ENCODE peak calls at places on chromosomes 6 and 20, in ten cellular contexts. One of them, this sample, is unnamed. For H3K4me1, the result is how much of the 10 kb centered on the place peaks cover.

GRCh38 chr20:47127986-47128385 is 228.5 kb downstream of the ZMYND8 start:
- DNase-seq in neuronal stem cell: no peak
- DNase-seq in HCT116: no peak
- DNase-seq in lower lobe of right lung: no peak
- DNase-seq in left ventricle myocardium inferior: no peak
- DNase-seq in psoas muscle: no peak
- DNase-seq in K562: no peak
- DNase-seq in cardiac muscle cell: no peak
- DNase-seq in left lung: no peak
- DNase-seq in heart right ventricle: no peak
- DNase-seq in this sample: no peak

GRCh38 chr6:7247828-7248227 is 65.2 kb downstream of the SSR1 start:
- DNase-seq in neuronal stem cell: no peak
- DNase-seq in HCT116: no peak
- DNase-seq in lower lobe of right lung: peak
- DNase-seq in left ventricle myocardium inferior: peak
- DNase-seq in psoas muscle: no peak
- DNase-seq in K562: no peak
- DNase-seq in cardiac muscle cell: no peak
- DNase-seq in left lung: no peak
- DNase-seq in heart right ventricle: no peak
- DNase-seq in this sample: no peak

GRCh38 chr6:121794630-121795029 is 359.2 kb downstream of the GJA1 start:
- DNase-seq in neuronal stem cell: no peak
- DNase-seq in HCT116: peak
- DNase-seq in lower lobe of right lung: no peak
- DNase-seq in left ventricle myocardium inferior: no peak
- DNase-seq in psoas muscle: no peak
- DNase-seq in K562: no peak
- DNase-seq in cardiac muscle cell: peak
- DNase-seq in left lung: peak
- DNase-seq in heart right ventricle: no peak
- DNase-seq in this sample: no peak

GRCh38 chr6:47292944-47293343 is 16.8 kb downstream of the TNFRSF21 start:
- DNase-seq in neuronal stem cell: no peak
- DNase-seq in HCT116: no peak
- DNase-seq in lower lobe of right lung: no peak
- DNase-seq in left ventricle myocardium inferior: no peak
- DNase-seq in psoas muscle: no peak
- DNase-seq in K562: no peak
- DNase-seq in cardiac muscle cell: peak
- DNase-seq in left lung: no peak
- DNase-seq in heart right ventricle: no peak
- DNase-seq in this sample: no peak

GRCh38 chr20:44858959-44859358 is 26.5 kb upstream of the YWHAB start:
- DNase-seq in neuronal stem cell: no peak
- DNase-seq in HCT116: no peak
- DNase-seq in lower lobe of right lung: no peak
- DNase-seq in left ventricle myocardium inferior: no peak
- DNase-seq in psoas muscle: no peak
- DNase-seq in K562: peak
- DNase-seq in cardiac muscle cell: peak
- DNase-seq in left lung: no peak
- DNase-seq in heart right ventricle: no peak
- DNase-seq in this sample: no peak

GRCh38 chr6:15593798-15594197 is 69.0 kb downstream of the DTNBP1 start:
- DNase-seq in neuronal stem cell: no peak
- DNase-seq in HCT116: no peak
- DNase-seq in lower lobe of right lung: no peak
- DNase-seq in left ventricle myocardium inferior: no peak
- DNase-seq in psoas muscle: no peak
- DNase-seq in K562: no peak
- DNase-seq in cardiac muscle cell: peak
- DNase-seq in left lung: no peak
- DNase-seq in heart right ventricle: no peak
- DNase-seq in this sample: no peak

GRCh38 chr6:66866801-66867200 is 1159.8 kb upstream of the EYS start:
- DNase-seq in neuronal stem cell: no peak
- DNase-seq in HCT116: no peak
- DNase-seq in lower lobe of right lung: no peak
- DNase-seq in left ventricle myocardium inferior: no peak
- DNase-seq in psoas muscle: no peak
- DNase-seq in K562: no peak
- DNase-seq in cardiac muscle cell: no peak
- DNase-seq in left lung: no peak
- DNase-seq in heart right ventricle: no peak
- DNase-seq in this sample: no peak

GRCh38 chr20:33127422-33128097 is 40.4 kb upstream of the BPIFA2 start:
- DNase-seq in neuronal stem cell: no peak
- DNase-seq in HCT116: no peak
- DNase-seq in lower lobe of right lung: no peak
- DNase-seq in left ventricle myocardium inferior: no peak
- DNase-seq in psoas muscle: no peak
- DNase-seq in K562: no peak
- DNase-seq in cardiac muscle cell: peak
- DNase-seq in left lung: no peak
- DNase-seq in heart right ventricle: no peak
- DNase-seq in this sample: no peak

GRCh38 chr6:47187108-47187507 is 122.6 kb downstream of the TNFRSF21 start:
- DNase-seq in neuronal stem cell: no peak
- DNase-seq in HCT116: no peak
- DNase-seq in lower lobe of right lung: no peak
- DNase-seq in left ventricle myocardium inferior: no peak
- DNase-seq in psoas muscle: no peak
- DNase-seq in K562: no peak
- DNase-seq in cardiac muscle cell: no peak
- DNase-seq in left lung: no peak
- DNase-seq in heart right ventricle: no peak
- DNase-seq in this sample: no peak

GRCh38 chr6:366389-366788 is 25.2 kb upstream of the IRF4 start:
- DNase-seq in neuronal stem cell: no peak
- DNase-seq in HCT116: no peak
- DNase-seq in lower lobe of right lung: no peak
- DNase-seq in left ventricle myocardium inferior: no peak
- DNase-seq in psoas muscle: no peak
- DNase-seq in K562: no peak
- DNase-seq in cardiac muscle cell: no peak
- DNase-seq in left lung: no peak
- DNase-seq in heart right ventricle: no peak
- DNase-seq in this sample: no peak

GRCh38 chr20:11646359-11646758 is 271.3 kb upstream of the BTBD3 start:
- DNase-seq in neuronal stem cell: no peak
- DNase-seq in HCT116: no peak
- DNase-seq in lower lobe of right lung: no peak
- DNase-seq in left ventricle myocardium inferior: no peak
- DNase-seq in psoas muscle: no peak
- DNase-seq in K562: no peak
- DNase-seq in cardiac muscle cell: no peak
- DNase-seq in left lung: no peak
- DNase-seq in heart right ventricle: no peak
- DNase-seq in this sample: no peak

GRCh38 chr20:58652606-58653303 is 1.7 kb downstream of the STX16 start:
- DNase-seq in neuronal stem cell: no peak
- DNase-seq in HCT116: no peak
- DNase-seq in lower lobe of right lung: no peak
- DNase-seq in left ventricle myocardium inferior: no peak
- DNase-seq in psoas muscle: no peak
- DNase-seq in K562: peak
- DNase-seq in cardiac muscle cell: peak
- DNase-seq in left lung: no peak
- DNase-seq in heart right ventricle: no peak
- DNase-seq in this sample: no peak

GRCh38 chr6:44646355-44646754 is 258.8 kb downstream of the CDC5L start:
- DNase-seq in neuronal stem cell: no peak
- DNase-seq in HCT116: no peak
- DNase-seq in lower lobe of right lung: no peak
- DNase-seq in left ventricle myocardium inferior: no peak
- DNase-seq in psoas muscle: no peak
- DNase-seq in K562: no peak
- DNase-seq in cardiac muscle cell: peak
- DNase-seq in left lung: no peak
- DNase-seq in heart right ventricle: no peak
- DNase-seq in this sample: no peak

GRCh38 chr6:29887819-29888581 is 54.3 kb upstream of the HLA-A start:
- DNase-seq in neuronal stem cell: peak
- DNase-seq in HCT116: peak
- DNase-seq in lower lobe of right lung: peak
- DNase-seq in left ventricle myocardium inferior: peak
- DNase-seq in psoas muscle: peak
- DNase-seq in K562: no peak
- DNase-seq in cardiac muscle cell: peak
- DNase-seq in left lung: peak
- DNase-seq in heart right ventricle: peak
- DNase-seq in this sample: peak

GRCh38 chr6:168875811-168876576 is 377.7 kb downstream of the THBS2 start:
- DNase-seq in neuronal stem cell: no peak
- DNase-seq in HCT116: no peak
- DNase-seq in lower lobe of right lung: no peak
- DNase-seq in left ventricle myocardium inferior: no peak
- DNase-seq in psoas muscle: no peak
- DNase-seq in K562: no peak
- DNase-seq in cardiac muscle cell: no peak
- DNase-seq in left lung: no peak
- DNase-seq in heart right ventricle: no peak
- DNase-seq in this sample: no peak
- H3K4me1 ChIP-seq in neuronal stem cell: under half
- H3K4me1 ChIP-seq in HCT116: under half
- H3K4me1 ChIP-seq in lower lobe of right lung: under half
- H3K4me1 ChIP-seq in left ventricle myocardium inferior: under half
- H3K4me1 ChIP-seq in psoas muscle: under half
- H3K4me1 ChIP-seq in K562: under half
- H3K4me1 ChIP-seq in cardiac muscle cell: under half
- H3K4me1 ChIP-seq in left lung: under half
- H3K4me1 ChIP-seq in heart right ventricle: under half
- H3K4me1 ChIP-seq in this sample: under half

DNA sequence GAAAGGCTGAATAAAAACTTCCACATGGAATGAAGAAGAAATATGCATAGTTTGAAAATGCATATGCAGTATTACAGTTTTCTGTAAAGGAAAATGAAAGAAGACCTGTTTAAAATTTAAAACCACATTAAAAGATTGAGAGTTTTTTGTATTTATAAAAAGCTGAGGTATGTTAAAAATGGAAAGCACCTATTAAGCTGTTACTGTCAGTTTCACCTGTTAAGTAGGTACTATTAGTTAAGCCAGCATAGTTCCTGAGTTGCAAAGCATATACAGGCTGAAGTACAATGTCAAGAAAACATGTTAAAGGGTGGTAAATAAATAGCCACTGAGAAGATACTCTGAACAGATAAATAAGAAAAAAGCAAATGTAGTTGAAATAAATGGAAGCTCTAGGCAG is 69.9 kb downstream of the ATXN1 start:
- DNase-seq in neuronal stem cell: no peak
- DNase-seq in HCT116: no peak
- DNase-seq in lower lobe of right lung: no peak
- DNase-seq in left ventricle myocardium inferior: no peak
- DNase-seq in psoas muscle: no peak
- DNase-seq in K562: no peak
- DNase-seq in cardiac muscle cell: no peak
- DNase-seq in left lung: no peak
- DNase-seq in heart right ventricle: no peak
- DNase-seq in this sample: no peak
- H3K27ac ChIP-seq in neuronal stem cell: no peak
- H3K27ac ChIP-seq in HCT116: no peak
- H3K27ac ChIP-seq in lower lobe of right lung: no peak
- H3K27ac ChIP-seq in left ventricle myocardium inferior: no peak
- H3K27ac ChIP-seq in psoas muscle: no peak
- H3K27ac ChIP-seq in K562: no peak
- H3K27ac ChIP-seq in cardiac muscle cell: no peak
- H3K27ac ChIP-seq in left lung: no peak
- H3K27ac ChIP-seq in heart right ventricle: no peak
- H3K27ac ChIP-seq in this sample: no peak

DNA sequence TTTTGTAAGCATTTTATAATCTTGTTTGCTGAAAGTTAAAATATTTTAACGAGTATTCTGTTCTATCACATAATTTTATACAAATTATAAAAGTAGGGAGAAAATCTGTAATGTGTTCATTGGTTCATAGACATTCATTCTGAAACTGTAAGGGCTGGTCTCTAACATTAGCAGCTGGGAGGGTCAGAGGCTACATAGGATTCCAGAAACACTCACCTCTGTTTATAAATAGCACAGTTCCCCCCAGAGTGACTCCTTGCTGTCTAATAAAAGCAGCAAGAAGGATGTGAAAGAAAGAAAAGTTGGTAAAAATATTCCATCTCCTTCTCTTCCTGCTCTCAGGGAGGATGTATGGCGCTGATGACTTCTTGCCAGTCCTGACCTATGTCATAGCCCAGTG is 25.3 kb upstream of the NAA20 start:
- DNase-seq in neuronal stem cell: no peak
- DNase-seq in HCT116: no peak
- DNase-seq in lower lobe of right lung: no peak
- DNase-seq in left ventricle myocardium inferior: no peak
- DNase-seq in psoas muscle: no peak
- DNase-seq in K562: no peak
- DNase-seq in cardiac muscle cell: no peak
- DNase-seq in left lung: no peak
- DNase-seq in heart right ventricle: no peak
- DNase-seq in this sample: no peak
- H3K4me3 ChIP-seq in neuronal stem cell: no peak
- H3K4me3 ChIP-seq in HCT116: no peak
- H3K4me3 ChIP-seq in lower lobe of right lung: no peak
- H3K4me3 ChIP-seq in left ventricle myocardium inferior: no peak
- H3K4me3 ChIP-seq in psoas muscle: no peak
- H3K4me3 ChIP-seq in K562: no peak
- H3K4me3 ChIP-seq in cardiac muscle cell: no peak
- H3K4me3 ChIP-seq in left lung: no peak
- H3K4me3 ChIP-seq in heart right ventricle: no peak
- H3K4me3 ChIP-seq in this sample: no peak

GRCh38 chr6:52555531-52556228 is 21.2 kb downstream of the TRAM2 start:
- DNase-seq in neuronal stem cell: no peak
- DNase-seq in HCT116: no peak
- DNase-seq in lower lobe of right lung: no peak
- DNase-seq in left ventricle myocardium inferior: no peak
- DNase-seq in psoas muscle: no peak
- DNase-seq in K562: no peak
- DNase-seq in cardiac muscle cell: no peak
- DNase-seq in left lung: no peak
- DNase-seq in heart right ventricle: no peak
- DNase-seq in this sample: no peak

GRCh38 chr6:52554684-52555280 is 22.1 kb downstream of the TRAM2 start:
- DNase-seq in neuronal stem cell: no peak
- DNase-seq in HCT116: no peak
- DNase-seq in lower lobe of right lung: no peak
- DNase-seq in left ventricle myocardium inferior: no peak
- DNase-seq in psoas muscle: no peak
- DNase-seq in K562: no peak
- DNase-seq in cardiac muscle cell: no peak
- DNase-seq in left lung: no peak
- DNase-seq in heart right ventricle: no peak
- DNase-seq in this sample: no peak

GRCh38 chr6:52560462-52560861 is 16.4 kb downstream of the TRAM2 start:
- DNase-seq in neuronal stem cell: no peak
- DNase-seq in HCT116: no peak
- DNase-seq in lower lobe of right lung: no peak
- DNase-seq in left ventricle myocardium inferior: no peak
- DNase-seq in psoas muscle: no peak
- DNase-seq in K562: no peak
- DNase-seq in cardiac muscle cell: no peak
- DNase-seq in left lung: no peak
- DNase-seq in heart right ventricle: no peak
- DNase-seq in this sample: no peak

GRCh38 chr6:52558266-52559000 is 18.4 kb downstream of the TRAM2 start:
- DNase-seq in neuronal stem cell: no peak
- DNase-seq in HCT116: no peak
- DNase-seq in lower lobe of right lung: no peak
- DNase-seq in left ventricle myocardium inferior: no peak
- DNase-seq in psoas muscle: no peak
- DNase-seq in K562: no peak
- DNase-seq in cardiac muscle cell: peak
- DNase-seq in left lung: no peak
- DNase-seq in heart right ventricle: no peak
- DNase-seq in this sample: no peak

GRCh38 chr6:52557389-52558265 is 19.2 kb downstream of the TRAM2 start:
- DNase-seq in neuronal stem cell: no peak
- DNase-seq in HCT116: no peak
- DNase-seq in lower lobe of right lung: no peak
- DNase-seq in left ventricle myocardium inferior: no peak
- DNase-seq in psoas muscle: no peak
- DNase-seq in K562: no peak
- DNase-seq in cardiac muscle cell: peak
- DNase-seq in left lung: no peak
- DNase-seq in heart right ventricle: no peak
- DNase-seq in this sample: no peak
- H3K4me1 ChIP-seq in neuronal stem cell: under half
- H3K4me1 ChIP-seq in HCT116: under half
- H3K4me1 ChIP-seq in lower lobe of right lung: under half
- H3K4me1 ChIP-seq in left ventricle myocardium inferior: half or more
- H3K4me1 ChIP-seq in psoas muscle: under half
- H3K4me1 ChIP-seq in K562: under half
- H3K4me1 ChIP-seq in cardiac muscle cell: under half
- H3K4me1 ChIP-seq in left lung: under half
- H3K4me1 ChIP-seq in heart right ventricle: under half
- H3K4me1 ChIP-seq in this sample: under half

This sample was measured in pancreas.